ENCODE peak calls at places on chromosome 9, in six cellular contexts. B, H, V, N, A and O are unnamed samples.

GRCh38 chr9:72326643-72327042 is 38.4 kb downstream of the ZFAND5 start:
- DNase-seq in B (no peak), H (no peak), V (no peak), N (no peak), A (no peak), O (no peak)

GRCh38 chr9:98117984-98118639 is 910 bp downstream of the TRIM14 start:
- DNase-seq in B (no peak), H (peak), V (peak), N (peak), A (peak), O (no peak)

GRCh38 chr9:137970098-137970497 is 92.5 kb downstream of the CACNA1B start:
- DNase-seq in B (no peak), H (no peak), V (no peak), N (no peak), A (no peak), O (no peak)

GRCh38 chr9:97553841-97554240 is 52.4 kb downstream of the TMOD1 start:
- DNase-seq in B (no peak), H (no peak), V (no peak), N (no peak), A (no peak), O (no peak)

GRCh38 chr9:135255843-135256567 is 168.5 kb downstream of the OLFM1 start:
- DNase-seq in B (peak), H (no peak), V (no peak), N (peak), A (no peak), O (no peak)

GRCh38 chr9:136728548-136729123 is 14.1 kb downstream of the LCN10 start:
- DNase-seq in B (no peak), H (peak), V (no peak), N (peak), A (no peak), O (no peak)

GRCh38 chr9:136218673-136219072 is 13.7 kb upstream of the LHX3 start:
- DNase-seq in B (no peak), H (no peak), V (no peak), N (no peak), A (no peak), O (no peak)

GRCh38 chr9:21904776-21905175 is 89.4 kb downstream of the CDKN2A start:
- DNase-seq in B (no peak), H (peak), V (no peak), N (no peak), A (no peak), O (no peak)

GRCh38 chr9:134189475-134190231 is 25.3 kb upstream of the RNU6ATAC start:
- DNase-seq in B (peak), H (no peak), V (no peak), N (peak), A (no peak), O (no peak)

GRCh38 chr9:89963280-89963679 is 358.5 kb downstream of the GADD45G start:
- DNase-seq in B (no peak), H (no peak), V (no peak), N (no peak), A (no peak), O (no peak)

GRCh38 chr9:79764377-79764776 is 192.6 kb downstream of the TLE4 start:
- DNase-seq in B (peak), H (peak), V (no peak), N (no peak), A (no peak), O (peak)

GRCh38 chr9:86854898-86855523 is 92.3 kb downstream of the GAS1 start:
- DNase-seq in B (no peak), H (peak), V (no peak), N (no peak), A (no peak), O (no peak)

GRCh38 chr9:699396-699795 is 142.1 kb upstream of the DMRT1 start:
- DNase-seq in B (no peak), H (no peak), V (no peak), N (no peak), A (no peak), O (no peak)
- H3K27ac ChIP-seq in B (peak), H (no peak), V (no peak), N (peak), A (no peak), O (no peak)

DNA sequence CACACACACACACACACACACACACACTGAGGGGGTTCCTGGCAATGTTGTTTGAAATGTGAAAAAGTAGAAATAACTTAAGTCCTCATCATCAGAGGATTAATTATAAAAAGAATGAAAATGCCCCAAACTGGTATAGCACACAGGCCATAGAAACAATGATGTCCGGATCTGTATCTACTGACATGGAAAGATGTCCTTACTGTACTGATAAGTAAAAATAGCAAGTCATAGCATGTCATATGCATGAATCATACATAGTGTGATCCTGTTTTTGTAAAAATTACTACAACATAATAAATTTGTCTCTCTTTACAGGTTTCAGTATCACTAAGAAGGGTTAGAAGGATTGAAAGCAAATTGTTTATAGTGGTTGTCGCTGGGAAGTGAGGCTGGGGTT is 177.1 kb downstream of the TTLL11 start:
- DNase-seq in B (no peak), H (no peak), V (no peak), N (no peak), A (no peak), O (no peak)
- H3K27ac ChIP-seq in B (no peak), H (no peak), V (no peak), N (no peak), A (no peak), O (no peak)

DNA sequence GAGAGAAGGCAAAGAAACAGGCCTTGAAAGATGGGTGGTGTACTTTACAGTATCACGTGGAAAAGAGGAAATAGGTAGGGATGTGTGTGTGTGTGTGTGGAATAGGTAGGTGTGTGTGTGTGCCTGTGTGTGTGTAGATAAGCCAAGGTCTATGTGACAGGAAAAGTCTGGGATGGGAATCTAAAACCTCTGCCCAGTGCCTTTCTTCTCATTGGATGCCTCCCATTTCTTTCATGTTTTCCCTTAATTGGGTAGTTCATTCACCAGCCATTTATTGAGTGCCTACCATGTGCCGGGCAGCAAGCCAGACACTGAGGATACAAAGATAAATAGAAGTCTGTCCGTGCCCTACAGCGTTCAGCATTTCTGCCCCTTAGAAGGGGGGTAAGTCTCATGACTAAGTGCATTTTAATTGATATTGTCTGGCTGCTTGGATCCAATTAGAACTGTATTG is 1.0 kb downstream of the URM1 start:
- DNase-seq in B (no peak), H (peak), V (no peak), N (no peak), A (no peak), O (no peak)
- H3K27ac ChIP-seq in B (peak), H (peak), V (peak), N (no peak), A (peak), O (peak)

GRCh38 chr9:35713578-35713977 is 18.4 kb downstream of the TLN1 start:
- DNase-seq in B (no peak), H (no peak), V (no peak), N (no peak), A (no peak), O (no peak)

GRCh38 chr9:35717132-35717870 is 14.7 kb downstream of the TLN1 start:
- DNase-seq in B (peak), H (no peak), V (no peak), N (peak), A (no peak), O (no peak)

GRCh38 chr9:35714579-35715252 is 17.3 kb downstream of the TLN1 start:
- DNase-seq in B (peak), H (no peak), V (no peak), N (no peak), A (no peak), O (no peak)

GRCh38 chr9:35714123-35714522 is 17.9 kb downstream of the TLN1 start:
- DNase-seq in B (peak), H (no peak), V (no peak), N (peak), A (no peak), O (no peak)

DNA sequence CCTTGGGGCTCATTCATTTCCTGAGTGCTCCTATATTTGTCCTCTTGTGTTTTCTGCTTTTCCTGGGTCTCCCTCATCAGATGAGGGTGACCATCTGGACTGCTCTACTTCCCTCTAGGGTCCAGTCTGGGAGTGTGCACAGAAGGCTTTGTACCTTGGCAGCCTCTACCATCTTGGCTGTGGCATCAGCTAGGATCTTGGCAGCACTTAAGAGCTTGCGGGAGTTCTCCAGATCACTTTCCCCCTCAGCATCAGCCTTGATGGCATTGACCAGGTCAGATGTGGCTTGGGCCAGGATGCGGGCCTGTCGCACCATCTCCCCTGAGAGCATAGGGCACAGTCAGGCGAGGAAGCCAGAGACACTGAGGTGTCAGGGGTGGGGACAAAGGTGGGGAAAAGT is 15.8 kb downstream of the TLN1 start:
- DNase-seq in B (peak), H (no peak), V (no peak), N (peak), A (no peak), O (no peak)
- H3K27ac ChIP-seq in B (peak), H (no peak), V (no peak), N (peak), A (no peak), O (no peak)